ENCODE peak calls at places on chromosomes 2 and 18, in five cellular contexts. One of them, this sample, is unnamed.

GRCh38 chr2:222595573-222595972 is 60.3 kb downstream of the FARSB start:
- DNase-seq in heart left ventricle: no peak
- DNase-seq in right atrium auricular region: no peak
- DNase-seq in mammary epithelial cell: no peak
- DNase-seq in type B pancreatic cell: no peak
- DNase-seq in this sample: no peak

GRCh38 chr2:232076736-232077135 is 115.2 kb downstream of the DIS3L2 start:
- DNase-seq in right atrium auricular region: no peak
- DNase-seq in type B pancreatic cell: no peak
- DNase-seq in heart left ventricle: no peak
- DNase-seq in mammary epithelial cell: no peak
- DNase-seq in this sample: peak

GRCh38 chr2:61855178-61855523 is 1.3 kb upstream of the FAM161A start:
- DNase-seq in type B pancreatic cell: no peak
- DNase-seq in heart left ventricle: no peak
- DNase-seq in mammary epithelial cell: peak
- DNase-seq in right atrium auricular region: no peak
- DNase-seq in this sample: peak

GRCh38 chr2:237092920-237093781 is 7.5 kb downstream of the COPS8 start:
- DNase-seq in mammary epithelial cell: peak
- DNase-seq in type B pancreatic cell: no peak
- DNase-seq in right atrium auricular region: no peak
- DNase-seq in heart left ventricle: peak
- DNase-seq in this sample: peak

GRCh38 chr2:9832586-9832985 is 10.7 kb upstream of the TAF1B start:
- DNase-seq in type B pancreatic cell: no peak
- DNase-seq in mammary epithelial cell: peak
- DNase-seq in right atrium auricular region: no peak
- DNase-seq in heart left ventricle: no peak
- DNase-seq in this sample: no peak

GRCh38 chr2:37997629-37998028 is 72.5 kb downstream of the RMDN2 start:
- DNase-seq in type B pancreatic cell: no peak
- DNase-seq in mammary epithelial cell: no peak
- DNase-seq in heart left ventricle: no peak
- DNase-seq in right atrium auricular region: no peak
- DNase-seq in this sample: no peak

GRCh38 chr18:12606592-12607315 is 51.2 kb downstream of the SPIRE1 start:
- DNase-seq in mammary epithelial cell: peak
- DNase-seq in heart left ventricle: no peak
- DNase-seq in right atrium auricular region: no peak
- DNase-seq in type B pancreatic cell: no peak
- DNase-seq in this sample: peak

GRCh38 chr2:102708847-102709559 is 52.8 kb upstream of the TMEM182 start:
- DNase-seq in right atrium auricular region: no peak
- DNase-seq in type B pancreatic cell: no peak
- DNase-seq in mammary epithelial cell: peak
- DNase-seq in heart left ventricle: no peak
- DNase-seq in this sample: peak

GRCh38 chr2:171268230-171268629 is 107.5 kb upstream of the TLK1 start:
- DNase-seq in mammary epithelial cell: no peak
- DNase-seq in type B pancreatic cell: no peak
- DNase-seq in right atrium auricular region: no peak
- DNase-seq in heart left ventricle: no peak
- DNase-seq in this sample: no peak

GRCh38 chr2:69462780-69463179 is 25.5 kb upstream of the NFU1 start:
- DNase-seq in heart left ventricle: no peak
- DNase-seq in right atrium auricular region: no peak
- DNase-seq in type B pancreatic cell: no peak
- DNase-seq in mammary epithelial cell: no peak
- DNase-seq in this sample: no peak

GRCh38 chr2:189685540-189686229 is 11.2 kb downstream of the ANKAR start:
- DNase-seq in right atrium auricular region: no peak
- DNase-seq in heart left ventricle: peak
- DNase-seq in mammary epithelial cell: peak
- DNase-seq in type B pancreatic cell: no peak
- DNase-seq in this sample: peak

GRCh38 chr2:20212871-20213503 is 11.9 kb downstream of the SDC1 start:
- DNase-seq in type B pancreatic cell: no peak
- DNase-seq in heart left ventricle: no peak
- DNase-seq in right atrium auricular region: no peak
- DNase-seq in mammary epithelial cell: peak
- DNase-seq in this sample: peak

GRCh38 chr2:121798617-121799016 is 43.2 kb downstream of the TSN start:
- DNase-seq in type B pancreatic cell: no peak
- DNase-seq in heart left ventricle: no peak
- DNase-seq in right atrium auricular region: no peak
- DNase-seq in mammary epithelial cell: no peak
- DNase-seq in this sample: no peak

GRCh38 chr2:67883316-67884080 is 179.3 kb downstream of the C1D start:
- DNase-seq in mammary epithelial cell: no peak
- DNase-seq in right atrium auricular region: no peak
- DNase-seq in type B pancreatic cell: no peak
- DNase-seq in heart left ventricle: no peak
- DNase-seq in this sample: no peak

GRCh38 chr2:88181511-88181910 is 11.4 kb downstream of the THNSL2 start:
- DNase-seq in heart left ventricle: no peak
- DNase-seq in type B pancreatic cell: no peak
- DNase-seq in right atrium auricular region: no peak
- DNase-seq in mammary epithelial cell: peak
- DNase-seq in this sample: peak

GRCh38 chr2:74921236-74921736 is 37.2 kb upstream of the POLE4 start:
- DNase-seq in type B pancreatic cell: no peak
- DNase-seq in right atrium auricular region: no peak
- DNase-seq in mammary epithelial cell: no peak
- DNase-seq in heart left ventricle: no peak
- DNase-seq in this sample: no peak

GRCh38 chr2:238995634-238996033 is 147.7 kb downstream of the TWIST2 start:
- DNase-seq in heart left ventricle: no peak
- DNase-seq in type B pancreatic cell: no peak
- DNase-seq in right atrium auricular region: no peak
- DNase-seq in mammary epithelial cell: peak
- DNase-seq in this sample: no peak

GRCh38 chr18:50410894-50411293 is 36.0 kb downstream of the SKA1 start:
- DNase-seq in type B pancreatic cell: no peak
- DNase-seq in heart left ventricle: no peak
- DNase-seq in right atrium auricular region: no peak
- DNase-seq in mammary epithelial cell: peak
- DNase-seq in this sample: no peak

GRCh38 chr18:49892148-49892924 is 79.0 kb upstream of the ACAA2 start:
- DNase-seq in mammary epithelial cell: peak
- DNase-seq in right atrium auricular region: no peak
- DNase-seq in heart left ventricle: no peak
- DNase-seq in type B pancreatic cell: no peak
- DNase-seq in this sample: no peak

GRCh38 chr2:48771241-48772014 is 15.9 kb upstream of the LHCGR start:
- DNase-seq in heart left ventricle: no peak
- DNase-seq in mammary epithelial cell: no peak
- DNase-seq in type B pancreatic cell: no peak
- DNase-seq in right atrium auricular region: no peak
- DNase-seq in this sample: no peak

DNA sequence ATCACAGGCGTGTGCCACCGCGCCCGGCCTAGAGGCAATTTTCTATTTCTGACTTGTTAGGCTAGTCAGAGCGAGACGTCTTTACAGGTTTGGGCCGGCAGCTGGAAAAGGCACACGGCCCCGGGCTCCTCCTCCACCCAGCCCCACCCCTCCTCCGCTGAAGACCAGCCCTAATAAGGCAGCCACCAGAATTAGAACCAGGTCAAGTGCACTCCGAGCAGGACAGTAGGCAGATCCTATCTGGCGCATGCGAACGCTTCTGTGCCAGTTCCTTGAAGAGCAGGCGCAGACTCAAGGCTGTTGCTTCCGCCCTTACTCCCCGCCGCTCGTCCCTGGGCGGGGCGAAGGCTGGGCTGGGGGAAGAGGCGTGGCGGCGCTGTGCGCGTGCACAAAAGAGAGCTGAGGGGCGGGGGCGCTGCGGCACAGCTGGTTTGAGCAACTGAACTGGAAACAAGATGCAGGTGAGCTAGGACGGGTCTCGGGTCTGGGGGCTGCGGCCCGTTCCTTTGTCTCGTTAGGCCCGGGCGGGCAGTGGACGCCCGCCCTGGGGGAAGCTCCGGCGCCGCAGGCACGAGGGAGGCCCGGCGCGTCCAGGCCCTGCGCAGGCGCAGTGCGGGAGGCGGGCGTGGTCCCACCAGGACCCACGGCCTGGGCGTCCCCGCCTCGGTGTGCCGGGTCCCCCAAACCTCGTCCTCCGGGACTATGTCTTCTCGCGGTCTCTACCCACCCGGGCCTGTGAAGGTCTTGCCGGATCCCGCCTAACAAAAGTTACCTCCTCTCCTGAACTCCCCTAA is at the start of gene PDCL3:
- DNase-seq in heart left ventricle: peak
- DNase-seq in mammary epithelial cell: peak
- DNase-seq in type B pancreatic cell: peak
- DNase-seq in right atrium auricular region: peak
- DNase-seq in this sample: peak
- TF ChIP-seq CTCF in heart left ventricle: peak
- TF ChIP-seq CTCF in mammary epithelial cell: no peak
- TF ChIP-seq CTCF in type B pancreatic cell: no peak
- TF ChIP-seq CTCF in right atrium auricular region: peak
- TF ChIP-seq CTCF in this sample: no peak

GRCh38 chr2:60303685-60304084 is 249.8 kb downstream of the BCL11A start:
- DNase-seq in mammary epithelial cell: no peak
- DNase-seq in right atrium auricular region: no peak
- DNase-seq in type B pancreatic cell: no peak
- DNase-seq in heart left ventricle: no peak
- DNase-seq in this sample: peak

GRCh38 chr2:60297296-60298010 is 256.0 kb downstream of the BCL11A start:
- DNase-seq in right atrium auricular region: no peak
- DNase-seq in heart left ventricle: no peak
- DNase-seq in mammary epithelial cell: no peak
- DNase-seq in type B pancreatic cell: no peak
- DNase-seq in this sample: no peak

GRCh38 chr2:60306231-60306861 is 247.1 kb downstream of the BCL11A start:
- DNase-seq in right atrium auricular region: no peak
- DNase-seq in mammary epithelial cell: peak
- DNase-seq in type B pancreatic cell: no peak
- DNase-seq in heart left ventricle: no peak
- DNase-seq in this sample: peak

GRCh38 chr2:60299179-60299578 is 254.3 kb downstream of the BCL11A start:
- DNase-seq in mammary epithelial cell: no peak
- DNase-seq in type B pancreatic cell: no peak
- DNase-seq in right atrium auricular region: no peak
- DNase-seq in heart left ventricle: no peak
- DNase-seq in this sample: no peak

GRCh38 chr2:60302377-60303126 is 250.9 kb downstream of the BCL11A start:
- DNase-seq in mammary epithelial cell: no peak
- DNase-seq in type B pancreatic cell: no peak
- DNase-seq in right atrium auricular region: no peak
- DNase-seq in heart left ventricle: no peak
- DNase-seq in this sample: peak
- TF ChIP-seq CTCF in mammary epithelial cell: no peak
- TF ChIP-seq CTCF in type B pancreatic cell: no peak
- TF ChIP-seq CTCF in right atrium auricular region: no peak
- TF ChIP-seq CTCF in heart left ventricle: no peak
- TF ChIP-seq CTCF in this sample: no peak

DNA sequence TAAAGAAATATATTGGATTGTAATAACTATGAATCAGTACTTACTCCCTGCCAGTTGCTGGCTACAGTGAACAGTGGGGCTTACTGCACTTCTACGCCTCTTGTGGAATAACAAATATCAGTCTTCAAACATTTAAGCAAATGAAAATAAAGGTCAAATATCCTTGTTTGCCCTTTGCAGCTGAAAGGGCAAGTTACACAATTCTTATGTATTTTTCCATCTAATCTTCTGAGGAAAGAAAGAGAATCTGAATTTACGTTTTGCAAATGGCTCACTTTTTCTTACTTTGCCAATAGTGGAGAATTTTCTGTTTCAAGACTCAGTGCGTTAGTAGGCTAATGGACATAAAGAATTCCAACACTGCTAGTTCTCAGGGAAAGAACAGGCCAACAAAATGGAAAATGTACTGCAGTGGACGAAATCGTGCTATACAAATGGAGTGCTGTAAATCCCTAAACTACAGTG is 157.2 kb upstream of the TMEM200C start:
- DNase-seq in mammary epithelial cell: no peak
- DNase-seq in heart left ventricle: no peak
- DNase-seq in right atrium auricular region: no peak
- DNase-seq in type B pancreatic cell: no peak
- DNase-seq in this sample: no peak
- TF ChIP-seq CTCF in mammary epithelial cell: no peak
- TF ChIP-seq CTCF in heart left ventricle: no peak
- TF ChIP-seq CTCF in right atrium auricular region: no peak
- TF ChIP-seq CTCF in type B pancreatic cell: no peak
- TF ChIP-seq CTCF in this sample: no peak

DNA sequence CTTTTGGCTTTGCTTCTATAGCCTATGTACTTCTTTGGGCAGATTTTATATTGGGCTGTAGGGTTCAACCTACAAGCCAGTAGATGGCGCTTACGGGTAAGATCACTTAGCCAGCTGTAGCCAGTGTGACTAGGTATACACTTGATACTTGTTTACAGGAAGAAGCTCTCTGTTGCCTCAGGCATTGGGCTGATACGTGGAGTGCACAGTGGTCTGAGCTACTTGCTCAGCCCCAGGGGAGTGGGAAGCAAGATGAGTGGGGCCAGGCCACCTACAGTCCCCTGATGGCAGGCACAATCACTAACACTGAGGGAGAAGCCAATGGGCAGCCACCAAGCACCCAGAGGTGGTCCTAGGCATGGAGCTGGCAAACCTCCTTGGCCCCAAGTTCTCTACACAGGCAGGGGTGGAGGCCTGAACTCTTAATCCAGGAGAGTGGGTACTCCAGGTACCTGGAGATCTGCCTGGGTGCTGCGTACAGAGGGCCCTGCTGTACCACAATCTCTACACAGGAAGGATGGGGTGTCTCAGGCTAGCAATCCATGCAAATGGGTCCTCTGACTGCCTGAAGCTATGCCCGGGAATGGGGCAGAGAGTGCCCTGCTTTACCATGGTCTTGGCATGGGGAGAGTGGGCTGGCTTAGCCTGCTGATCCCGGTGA is 122.2 kb downstream of the NCOA1 start:
- DNase-seq in heart left ventricle: no peak
- DNase-seq in mammary epithelial cell: peak
- DNase-seq in type B pancreatic cell: no peak
- DNase-seq in right atrium auricular region: no peak
- DNase-seq in this sample: peak
- TF ChIP-seq CTCF in heart left ventricle: peak
- TF ChIP-seq CTCF in mammary epithelial cell: peak
- TF ChIP-seq CTCF in type B pancreatic cell: peak
- TF ChIP-seq CTCF in right atrium auricular region: no peak
- TF ChIP-seq CTCF in this sample: no peak

GRCh38 chr2:99615247-99615771 is 125.5 kb upstream of the REV1 start:
- DNase-seq in type B pancreatic cell: no peak
- DNase-seq in mammary epithelial cell: no peak
- DNase-seq in heart left ventricle: no peak
- DNase-seq in right atrium auricular region: no peak
- DNase-seq in this sample: peak
- TF ChIP-seq CTCF in type B pancreatic cell: peak
- TF ChIP-seq CTCF in mammary epithelial cell: peak
- TF ChIP-seq CTCF in heart left ventricle: no peak
- TF ChIP-seq CTCF in right atrium auricular region: peak
- TF ChIP-seq CTCF in this sample: no peak